ENCODE peak calls at places on chromosomes 7 and 10, in four cellular contexts. X is progenitor cell of endocrine pancreas, U is upper lobe of left lung, F is MCF 10A. P is an unnamed sample.

GRCh38 chr10:115049957-115050356 is 43.2 kb upstream of the ATRNL1 start:
- DNase-seq in F (no peak), X (no peak), U (no peak), P (no peak)

GRCh38 chr10:118308664-118309063 is 33.5 kb downstream of the FAM204A start:
- DNase-seq in X (no peak), F (no peak), U (no peak), P (no peak)

GRCh38 chr7:27784399-27785053 is 44.6 kb downstream of the TAX1BP1 start:
- DNase-seq in X (no peak), F (peak), U (no peak), P (peak)

GRCh38 chr10:118488710-118489497 is 106.5 kb downstream of the PRLHR start:
- DNase-seq in U (no peak), X (no peak), F (no peak), P (no peak)

GRCh38 chr10:26438534-26439269 is 561 bp downstream of the APBB1IP start:
- DNase-seq in F (no peak), X (no peak), U (peak), P (peak)

GRCh38 chr7:151239837-151240459 is 7.7 kb downstream of the CHPF2 start:
- DNase-seq in X (no peak), U (no peak), F (no peak), P (no peak)

GRCh38 chr7:31087351-31087750 is 35.2 kb downstream of the ADCYAP1R1 start:
- DNase-seq in X (no peak), U (no peak), F (no peak), P (no peak)

GRCh38 chr10:3902054-3902808 is 117.2 kb upstream of the KLF6 start:
- DNase-seq in F (no peak), X (no peak), U (no peak), P (no peak)

GRCh38 chr7:120792861-120793130 is 65.1 kb downstream of the TSPAN12 start:
- DNase-seq in X (no peak), U (no peak), F (no peak), P (no peak)

GRCh38 chr7:157476654-157477549 is 140.1 kb downstream of the DNAJB6 start:
- DNase-seq in U (no peak), F (no peak), X (no peak), P (no peak)

GRCh38 chr7:68176974-68177373 is 1180.3 kb downstream of the TYW1 start:
- DNase-seq in X (peak), U (no peak), F (peak), P (peak)

GRCh38 chr7:28107960-28108359 is 72.6 kb downstream of the JAZF1 start:
- DNase-seq in F (peak), U (no peak), X (no peak), P (no peak)

GRCh38 chr10:103592186-103593021 is 98.9 kb downstream of the NEURL1 start:
- DNase-seq in X (peak), U (no peak), F (peak), P (peak)

GRCh38 chr10:101441539-101442455 is 87.8 kb downstream of the BTRC start:
- DNase-seq in X (no peak), U (no peak), F (peak), P (peak)

GRCh38 chr10:21406595-21407218 is 118.8 kb downstream of the SKIDA1 start:
- DNase-seq in F (no peak), U (no peak), X (no peak), P (no peak)

DNA sequence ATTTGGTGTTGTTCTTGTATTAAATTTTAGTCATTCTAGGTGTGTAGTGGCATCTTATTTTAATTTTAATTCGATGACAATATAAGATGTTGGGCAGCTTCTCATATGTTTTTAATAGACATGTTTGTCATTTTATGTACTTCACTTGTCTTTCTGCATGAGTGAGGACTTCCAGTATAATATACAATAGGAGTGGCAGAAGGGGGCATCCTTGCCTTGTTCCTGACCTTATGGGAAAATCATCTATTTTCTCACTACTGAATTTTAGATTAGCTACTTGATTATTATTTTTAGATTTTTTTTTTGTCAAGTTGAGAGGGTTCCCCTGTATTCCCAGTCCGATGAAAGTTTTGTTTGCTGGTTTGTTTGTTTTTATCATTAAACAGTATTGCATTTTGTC is 495.2 kb upstream of the GRM3 start:
- DNase-seq in U (no peak), F (no peak), X (no peak), P (no peak)
- TF ChIP-seq CTCF in U (no peak), F (no peak), X (no peak), P (no peak)

DNA sequence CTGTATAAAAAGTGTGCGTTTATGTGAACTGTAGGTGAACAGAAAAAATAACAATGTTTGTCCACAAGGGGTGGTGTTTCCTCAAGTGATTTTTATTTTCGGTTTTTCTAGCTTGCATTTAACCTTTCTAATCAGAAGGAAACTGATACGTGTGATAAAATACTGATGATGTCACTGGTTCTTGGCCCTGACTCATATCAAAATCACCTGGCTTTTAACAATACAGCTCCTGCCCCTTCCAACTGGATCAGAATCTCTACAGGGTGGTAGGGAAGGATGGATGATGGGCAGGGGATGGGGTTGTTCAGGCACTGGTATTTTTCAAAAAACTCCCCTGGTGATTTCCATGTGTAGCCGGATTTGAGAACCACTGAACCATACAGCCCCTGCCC is 10.9 kb downstream of the NPFFR1 start:
- DNase-seq in X (no peak), U (no peak), F (peak), P (no peak)
- TF ChIP-seq CTCF in X (peak), U (peak), F (peak), P (peak)

DNA sequence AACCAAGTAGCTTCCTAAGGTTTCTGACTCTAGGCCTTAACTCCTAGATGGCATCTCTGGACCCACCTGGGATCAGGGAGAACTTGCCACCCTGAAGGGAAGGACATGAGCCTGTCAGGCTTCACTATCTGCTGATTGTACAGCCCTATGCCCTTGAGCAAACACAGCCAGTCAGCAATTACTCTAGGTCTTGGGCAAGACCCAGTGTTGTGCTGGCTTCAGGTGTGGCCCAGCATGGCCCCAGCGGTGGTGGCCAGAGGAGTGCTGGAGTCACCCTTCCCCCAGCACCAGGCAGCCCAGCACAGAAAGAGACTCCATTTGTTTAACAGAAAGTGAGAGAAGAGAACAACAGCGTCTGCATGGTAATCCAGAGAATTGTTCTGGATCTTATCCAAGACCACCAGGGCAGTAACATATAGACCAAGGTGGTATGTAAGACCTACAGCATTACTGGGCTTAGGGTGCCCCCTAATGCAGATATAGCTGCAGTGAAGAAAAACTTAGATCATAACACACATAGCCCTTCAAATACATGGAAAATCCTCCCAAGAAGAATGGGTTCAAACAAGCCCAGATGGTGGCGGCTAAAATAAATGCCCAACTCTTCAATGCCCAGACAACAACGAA is 207.7 kb downstream of the MAGI2 start:
- DNase-seq in F (no peak), U (peak), X (no peak), P (no peak)
- TF ChIP-seq CTCF in F (no peak), U (no peak), X (no peak), P (no peak)

GRCh38 chr10:100350914-100351485 is 4.0 kb downstream of the SCD start:
- DNase-seq in U (no peak), X (no peak), F (no peak), P (no peak)

GRCh38 chr10:100347568-100348195 is 649 bp downstream of the SCD start:
- DNase-seq in U (no peak), F (no peak), X (no peak), P (peak)

GRCh38 chr10:100349087-100349486 is 2.1 kb downstream of the SCD start:
- DNase-seq in F (no peak), U (no peak), X (no peak), P (no peak)

GRCh38 chr10:100348389-100348927 is 1.4 kb downstream of the SCD start:
- DNase-seq in F (no peak), U (no peak), X (no peak), P (no peak)

DNA sequence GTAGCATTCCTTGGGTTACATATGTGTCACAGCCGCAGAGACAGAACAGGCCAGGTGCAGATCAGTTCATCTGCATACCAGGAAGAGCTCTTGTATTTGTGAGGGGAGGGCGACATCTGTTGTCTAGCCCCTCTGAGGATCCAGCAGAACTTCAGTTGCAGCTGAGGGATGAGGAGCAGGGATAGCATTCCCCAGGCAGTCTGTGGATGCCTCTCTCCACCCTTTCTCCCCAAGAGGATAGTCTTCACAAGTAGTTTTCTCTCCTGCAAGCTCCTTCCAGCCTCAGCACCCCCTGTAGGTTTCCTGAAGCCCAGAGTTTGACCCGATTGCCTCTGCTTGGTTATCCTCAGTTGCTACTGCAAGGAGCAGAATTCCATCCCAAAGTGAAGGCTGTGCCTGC is 2.6 kb downstream of the SCD start:
- DNase-seq in X (no peak), F (no peak), U (no peak), P (no peak)
- TF ChIP-seq CTCF in X (no peak), F (no peak), U (no peak), P (no peak)

GRCh38 chr10:22579826-22580225 is 134.6 kb downstream of the PIP4K2A start:
- DNase-seq in U (no peak), F (no peak), X (no peak), P (no peak)

GRCh38 chr10:22570234-22570633 is 144.1 kb downstream of the PIP4K2A start:
- DNase-seq in F (no peak), X (no peak), U (no peak), P (no peak)

GRCh38 chr10:22568928-22569327 is 145.4 kb downstream of the PIP4K2A start:
- DNase-seq in U (no peak), F (no peak), X (no peak), P (no peak)

GRCh38 chr10:22570733-22571430 is 143.5 kb downstream of the PIP4K2A start:
- DNase-seq in U (no peak), X (no peak), F (no peak), P (no peak)

GRCh38 chr10:22573820-22574569 is 140.4 kb downstream of the PIP4K2A start:
- DNase-seq in X (no peak), F (peak), U (no peak), P (no peak)
- TF ChIP-seq CTCF in X (peak), F (peak), U (peak), P (no peak)

DNA sequence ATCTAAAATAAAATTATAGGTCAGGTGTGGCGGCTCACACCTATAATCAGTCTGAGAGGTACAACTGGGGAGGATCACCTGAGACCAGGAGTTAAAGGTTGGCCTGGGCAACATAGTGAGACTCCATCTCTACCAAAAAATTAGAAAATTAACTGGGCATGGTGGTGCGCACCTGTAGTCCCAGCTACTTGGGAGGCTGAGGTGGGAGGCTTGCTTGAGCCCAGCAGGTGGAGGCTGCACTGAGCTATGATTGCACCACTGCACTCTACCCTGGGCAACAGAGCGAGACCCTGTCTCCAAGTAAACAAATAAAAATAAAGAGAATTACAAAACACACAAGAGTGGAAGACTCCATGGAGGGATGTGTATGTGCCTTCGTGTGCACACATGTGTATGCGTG is 171.5 kb downstream of the PARD3 start:
- DNase-seq in U (no peak), F (no peak), X (no peak), P (no peak)
- TF ChIP-seq CTCF in U (no peak), F (no peak), X (no peak), P (no peak)

GRCh38 chr10:122567056-122567660 is 6.6 kb downstream of the DMBT1 start:
- DNase-seq in U (no peak), F (peak), X (no peak), P (peak)
- TF ChIP-seq CTCF in U (peak), F (peak), X (peak), P (peak)

GRCh38 chr7:35012155-35012554 is 25.1 kb downstream of the DPY19L1 start:
- DNase-seq in F (no peak), X (no peak), U (no peak), P (no peak)
- TF ChIP-seq CTCF in F (no peak), X (no peak), U (no peak), P (no peak)